ENCODE peak calls at places on chromosome 3, in four cellular contexts. E is H9, V is neuronal stem cell, Y is H1. Q is an unnamed sample.

GRCh38 chr3:180913582-180914404 is 1.3 kb downstream of the FXR1 start:
- DNase-seq in E (no peak), V (no peak), Y (no peak), Q (peak)

GRCh38 chr3:141367038-141367730 is 1.1 kb upstream of the ZBTB38 start:
- DNase-seq in E (no peak), V (no peak), Y (no peak), Q (peak)

GRCh38 chr3:114504941-114505632 is 211.3 kb downstream of the TIGIT start:
- DNase-seq in E (no peak), V (no peak), Y (no peak), Q (no peak)

GRCh38 chr3:110995461-110996226 is 76.0 kb upstream of the NECTIN3 start:
- DNase-seq in E (no peak), V (no peak), Y (no peak), Q (peak)

GRCh38 chr3:100173931-100174330 is 59.6 kb upstream of the FILIP1L start:
- DNase-seq in E (no peak), V (no peak), Y (no peak), Q (no peak)

GRCh38 chr3:9698293-9698692 is 5.3 kb upstream of the CPNE9 start:
- DNase-seq in E (no peak), V (no peak), Y (no peak), Q (no peak)

GRCh38 chr3:46909535-46910161 is 32.1 kb downstream of the PTH1R start:
- DNase-seq in E (peak), V (peak), Y (peak), Q (peak)

GRCh38 chr3:30292192-30292893 is 314.1 kb upstream of the TGFBR2 start:
- DNase-seq in E (no peak), V (no peak), Y (no peak), Q (no peak)

GRCh38 chr3:112354642-112355333 is 21.8 kb downstream of the CD200 start:
- DNase-seq in E (no peak), V (no peak), Y (no peak), Q (no peak)

GRCh38 chr3:123447749-123448502 is 964 bp downstream of the ADCY5 start:
- DNase-seq in E (peak), V (peak), Y (no peak), Q (no peak)

GRCh38 chr3:194632211-194632982 is 822 bp downstream of the TMEM44 start:
- DNase-seq in E (no peak), V (no peak), Y (no peak), Q (no peak)

GRCh38 chr3:70561796-70562195 is 249.4 kb upstream of the MDFIC2 start:
- DNase-seq in E (no peak), V (no peak), Y (no peak), Q (no peak)

GRCh38 chr3:53224026-53224425 is 31.8 kb downstream of the TKT start:
- DNase-seq in E (no peak), V (no peak), Y (no peak), Q (no peak)

GRCh38 chr3:45881031-45882022 is 5.0 kb upstream of the CCR9 start:
- DNase-seq in E (no peak), V (no peak), Y (no peak), Q (peak)

GRCh38 chr3:181728470-181728869 is 16.7 kb downstream of the SOX2 start:
- DNase-seq in E (no peak), V (no peak), Y (no peak), Q (no peak)

GRCh38 chr3:64047214-64047613 is 23.9 kb upstream of the PSMD6 start:
- DNase-seq in E (no peak), V (no peak), Y (no peak), Q (no peak)

GRCh38 chr3:31294430-31295149 is 238.1 kb upstream of the STT3B start:
- DNase-seq in E (no peak), V (no peak), Y (no peak), Q (no peak)

GRCh38 chr3:111568355-111568754 is 26.4 kb downstream of the CD96 start:
- DNase-seq in E (no peak), V (no peak), Y (no peak), Q (no peak)

GRCh38 chr3:173730391-173730790 is 332.8 kb downstream of the NLGN1 start:
- DNase-seq in E (no peak), V (no peak), Y (no peak), Q (peak)

GRCh38 chr3:36965440-36965839 is 20.6 kb upstream of the TRANK1 start:
- DNase-seq in E (peak), V (no peak), Y (no peak), Q (no peak)

GRCh38 chr3:25335429-25335828 is 92.6 kb upstream of the RARB start:
- DNase-seq in E (no peak), V (no peak), Y (no peak), Q (no peak)

GRCh38 chr3:186307594-186307993 is 54.4 kb downstream of the DGKG start:
- DNase-seq in E (no peak), V (peak), Y (no peak), Q (peak)

GRCh38 chr3:186138272-186138981 is 29.5 kb upstream of the ETV5 start:
- DNase-seq in E (no peak), V (no peak), Y (no peak), Q (no peak)

GRCh38 chr3:185729335-185729715 is 95.5 kb downstream of the IGF2BP2 start:
- DNase-seq in E (no peak), V (no peak), Y (no peak), Q (peak)

GRCh38 chr3:125165189-125165947 is 47.2 kb downstream of the SLC12A8 start:
- DNase-seq in E (peak), V (no peak), Y (no peak), Q (peak)

GRCh38 chr3:42847731-42848130 is 27.9 kb downstream of the CYP8B1 start:
- DNase-seq in E (peak), V (no peak), Y (no peak), Q (no peak)

GRCh38 chr3:153210660-153211059 is 48.6 kb downstream of the RAP2B start:
- DNase-seq in E (no peak), V (no peak), Y (no peak), Q (peak)

GRCh38 chr3:48820626-48821324 is 26.9 kb downstream of the PRKAR2A start:
- DNase-seq in E (no peak), V (no peak), Y (no peak), Q (peak)

GRCh38 chr3:193190387-193190786 is 50.6 kb upstream of the PLAAT1 start:
- DNase-seq in E (peak), V (peak), Y (peak), Q (peak)

GRCh38 chr3:143313598-143314188 is 194.1 kb downstream of the CHST2 start:
- DNase-seq in E (no peak), V (no peak), Y (no peak), Q (no peak)

GRCh38 chr3:101722394-101723173 is 1.8 kb upstream of the CEP97 start:
- DNase-seq in E (no peak), V (no peak), Y (no peak), Q (no peak)

GRCh38 chr3:66480666-66481065 is 20.2 kb downstream of the LRIG1 start:
- DNase-seq in E (no peak), V (no peak), Y (no peak), Q (peak)

GRCh38 chr3:47854267-47854666 is 51.3 kb downstream of the DHX30 start:
- DNase-seq in E (no peak), V (no peak), Y (no peak), Q (no peak)

GRCh38 chr3:192409203-192409837 is 318.0 kb downstream of the FGF12 start:
- DNase-seq in E (peak), V (peak), Y (no peak), Q (peak)

GRCh38 chr3:169914321-169914720 is 2.9 kb downstream of the SAMD7 start:
- DNase-seq in E (no peak), V (no peak), Y (no peak), Q (peak)

GRCh38 chr3:127044996-127045395 is 62.1 kb downstream of the PLXNA1 start:
- DNase-seq in E (peak), V (no peak), Y (no peak), Q (no peak)

DNA sequence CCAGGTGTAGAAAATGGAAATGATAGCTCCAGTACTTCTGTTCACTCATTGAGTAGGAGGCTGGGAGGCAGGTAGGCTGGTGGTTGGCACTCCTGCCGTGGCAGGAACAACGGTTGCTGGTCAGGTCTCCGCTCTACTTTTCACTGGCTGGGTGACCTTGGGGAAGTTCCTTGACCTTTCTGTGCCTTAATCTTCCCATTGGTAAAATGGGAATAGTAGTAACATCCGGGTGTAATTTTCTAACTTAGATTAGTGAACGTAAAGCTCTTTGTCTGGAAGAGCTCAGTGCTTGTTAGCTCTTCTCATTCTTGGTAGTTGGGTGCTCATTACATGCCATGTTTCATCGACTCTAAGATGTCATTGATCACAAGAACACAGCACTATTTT is 45.8 kb upstream of the FLNB start:
- DNase-seq in E (no peak), V (no peak), Y (no peak), Q (no peak)
- H2BK5ac ChIP-seq in E (no peak), V (no peak), Y (no peak), Q (no peak)

GRCh38 chr3:13934813-13935212 is 54.9 kb upstream of the WNT7A start:
- DNase-seq in E (peak), V (no peak), Y (no peak), Q (no peak)

GRCh38 chr3:13934315-13934714 is 54.4 kb upstream of the WNT7A start:
- DNase-seq in E (peak), V (no peak), Y (no peak), Q (no peak)

GRCh38 chr3:13931172-13931571 is 51.3 kb upstream of the WNT7A start:
- DNase-seq in E (no peak), V (no peak), Y (no peak), Q (no peak)

GRCh38 chr3:13935494-13936094 is 55.7 kb upstream of the WNT7A start:
- DNase-seq in E (no peak), V (no peak), Y (no peak), Q (no peak)

GRCh38 chr3:13932578-13933295 is 52.9 kb upstream of the WNT7A start:
- DNase-seq in E (peak), V (no peak), Y (no peak), Q (no peak)
- H2BK12ac ChIP-seq in E (no peak), V (no peak), Y (no peak), Q (no peak)

GRCh38 chr3:51686512-51687215 is 15.6 kb downstream of the TEX264 start:
- DNase-seq in E (peak), V (no peak), Y (no peak), Q (peak)
- H2BK15ac ChIP-seq in E (no peak), V (no peak), Y (no peak), Q (no peak)

DNA sequence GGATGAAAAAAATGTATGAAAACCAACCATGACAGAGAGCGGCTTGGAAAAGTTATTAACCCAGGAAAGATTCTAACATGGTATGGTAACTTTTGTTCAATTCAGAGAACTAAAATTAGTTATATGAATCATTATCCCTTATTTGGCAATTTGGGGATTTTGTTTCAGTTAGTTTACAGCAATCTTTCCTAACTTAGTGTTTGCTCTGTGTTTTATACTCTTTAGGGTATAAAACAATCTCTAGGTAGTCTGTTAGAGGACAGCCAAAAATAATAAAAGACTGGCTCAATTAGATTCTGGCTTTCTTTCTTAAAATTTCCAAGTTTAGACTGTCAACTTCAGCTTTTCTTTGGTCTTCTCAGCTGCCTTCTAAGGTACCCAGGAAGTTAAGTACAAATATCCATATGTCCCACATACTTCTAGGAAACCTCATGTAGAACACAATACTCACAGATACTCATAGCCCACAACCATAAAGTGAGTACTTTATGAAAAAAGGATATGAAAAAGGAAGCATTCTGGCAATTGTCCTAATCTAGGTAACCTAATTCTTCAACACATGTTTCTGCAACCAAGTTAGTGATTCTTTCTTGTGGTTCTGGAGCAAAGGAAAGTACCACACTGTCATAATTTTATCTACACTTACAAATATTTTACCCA is 849.3 kb downstream of the ROBO1 start:
- DNase-seq in E (no peak), V (no peak), Y (no peak), Q (peak)
- H2BK5ac ChIP-seq in E (no peak), V (no peak), Y (no peak), Q (no peak)

GRCh38 chr3:14911651-14912050 is 35.7 kb upstream of the NR2C2 start:
- DNase-seq in E (peak), V (no peak), Y (no peak), Q (no peak)
- H2BK12ac ChIP-seq in E (no peak), V (no peak), Y (no peak), Q (no peak)

DNA sequence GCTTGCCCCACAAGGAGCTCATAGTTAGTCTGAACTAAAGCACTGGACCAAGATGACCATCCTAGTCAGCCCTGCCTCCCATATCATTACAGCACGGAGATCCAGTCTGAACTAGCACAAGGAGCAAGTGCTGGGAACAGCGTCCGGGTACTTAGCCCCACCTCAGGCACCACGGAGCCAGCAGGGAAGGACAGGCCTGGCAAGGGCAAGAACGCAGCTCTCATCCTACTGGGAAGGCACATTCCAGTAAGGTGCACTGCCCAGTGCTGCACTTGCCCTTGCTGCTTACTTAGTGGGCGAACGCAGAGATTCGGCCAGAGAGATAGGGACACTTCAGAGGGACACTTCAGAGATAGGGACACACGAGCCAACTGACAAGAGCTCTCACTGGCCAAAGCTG is 27.6 kb downstream of the SEC61A1 start:
- DNase-seq in E (no peak), V (no peak), Y (no peak), Q (no peak)
- H2BK15ac ChIP-seq in E (no peak), V (no peak), Y (no peak), Q (no peak)